ENCODE peak calls at places on chromosomes 11 and 22, in ten cellular contexts. V is NCI-H1417; U is KBM-7; N is CD4-positive, CD25-positive, alpha-beta regulatory T cell; I is hippocampal formation; O is activated CD4-positive, alpha-beta T cell treated with anti-CD3 and anti-CD28 coated beads for 24 hours; M is DMS 273 treated with DMSO at 0.1 percent for 48 hours; G is HAP-1; E is esophagus squamous epithelium; B is GM10248. L is an unnamed sample.

GRCh38 chr11:36391062-36391461 is 95.0 kb downstream of the PRR5L start:
- DNase-seq in V (no peak), U (peak), N (peak), I (no peak), O (no peak), M (no peak), G (no peak), E (no peak), B (no peak), L (no peak)

GRCh38 chr22:30262917-30263741 is 3.5 kb downstream of the OSM start:
- DNase-seq in V (peak), U (peak), N (peak), I (no peak), O (peak), M (no peak), G (peak), E (no peak), B (peak), L (peak)

GRCh38 chr11:131691558-131692041 is 321.2 kb downstream of the NTM start:
- DNase-seq in V (peak), U (peak), N (peak), I (no peak), O (no peak), M (no peak), G (peak), E (no peak), B (peak), L (no peak)

GRCh38 chr11:69947059-69947771 is 128.0 kb upstream of the FGF3 start:
- DNase-seq in V (no peak), U (no peak), N (peak), I (no peak), O (no peak), M (no peak), G (peak), E (no peak), B (no peak), L (no peak)

GRCh38 chr22:38317237-38317994 is at the start of gene CSNK1E:
- DNase-seq in V (peak), U (peak), N (peak), I (peak), O (peak), M (no peak), G (peak), E (no peak), B (peak), L (peak)

GRCh38 chr11:3950996-3951662 is 95.7 kb downstream of the STIM1 start:
- DNase-seq in V (peak), U (no peak), N (peak), I (no peak), O (no peak), M (no peak), G (peak), E (no peak), B (no peak), L (no peak)

GRCh38 chr11:109914809-109915653 is 178.2 kb upstream of the ZC3H12C start:
- DNase-seq in V (peak), U (no peak), N (no peak), I (no peak), O (no peak), M (no peak), G (no peak), E (no peak), B (no peak), L (no peak)

GRCh38 chr11:12303431-12304149 is 73.8 kb upstream of the PARVA start:
- DNase-seq in V (no peak), U (no peak), N (no peak), I (no peak), O (no peak), M (no peak), G (no peak), E (no peak), B (no peak), L (no peak)

GRCh38 chr11:95322546-95322945 is 91.5 kb upstream of the SESN3 start:
- DNase-seq in V (no peak), U (no peak), N (no peak), I (no peak), O (no peak), M (no peak), G (no peak), E (no peak), B (no peak), L (no peak)

GRCh38 chr11:42244376-42244775 is 784.9 kb upstream of the LRRC4C start:
- DNase-seq in V (no peak), U (no peak), N (no peak), I (no peak), O (no peak), M (no peak), G (no peak), E (no peak), B (no peak), L (no peak)

GRCh38 chr22:36816635-36817428 is at the start of gene PVALB:
- DNase-seq in V (peak), U (peak), N (peak), I (no peak), O (no peak), M (no peak), G (no peak), E (no peak), B (no peak), L (no peak)

GRCh38 chr11:25901415-25901814 is 430.5 kb upstream of the ANO3 start:
- DNase-seq in V (no peak), U (no peak), N (no peak), I (no peak), O (no peak), M (no peak), G (no peak), E (no peak), B (no peak), L (no peak)

GRCh38 chr11:69221086-69221485 is 65.4 kb downstream of the SMIM38 start:
- DNase-seq in V (no peak), U (no peak), N (no peak), I (no peak), O (no peak), M (no peak), G (no peak), E (no peak), B (no peak), L (no peak)

GRCh38 chr11:17343907-17344306 is 7.7 kb upstream of the NCR3LG1 start:
- DNase-seq in V (no peak), U (no peak), N (no peak), I (no peak), O (no peak), M (no peak), G (no peak), E (no peak), B (no peak), L (no peak)

GRCh38 chr11:75625970-75626691 is 42.7 kb downstream of the MAP6 start:
- DNase-seq in V (no peak), U (no peak), N (no peak), I (no peak), O (no peak), M (no peak), G (no peak), E (no peak), B (no peak), L (no peak)

GRCh38 chr11:22165087-22165486 is 27.8 kb upstream of the ANO5 start:
- DNase-seq in V (no peak), U (no peak), N (no peak), I (no peak), O (no peak), M (no peak), G (no peak), E (no peak), B (no peak), L (no peak)

GRCh38 chr11:123000721-123001120 is 19.1 kb upstream of the BSX start:
- DNase-seq in V (no peak), U (no peak), N (no peak), I (no peak), O (no peak), M (no peak), G (no peak), E (no peak), B (no peak), L (no peak)

GRCh38 chr11:48043111-48043997 is 63.0 kb downstream of the PTPRJ start:
- DNase-seq in V (no peak), U (peak), N (peak), I (no peak), O (no peak), M (no peak), G (no peak), E (no peak), B (no peak), L (no peak)

GRCh38 chr22:19694696-19695095 is 19.6 kb upstream of the SEPTIN5 start:
- DNase-seq in V (no peak), U (no peak), N (no peak), I (no peak), O (no peak), M (no peak), G (no peak), E (no peak), B (peak), L (no peak)

GRCh38 chr22:20542055-20542454 is 34.6 kb downstream of the MED15 start:
- DNase-seq in V (no peak), U (no peak), N (no peak), I (no peak), O (no peak), M (no peak), G (no peak), E (no peak), B (no peak), L (no peak)

GRCh38 chr22:46501701-46502100 is 35.7 kb downstream of the CELSR1 start:
- DNase-seq in V (no peak), U (no peak), N (no peak), I (no peak), O (no peak), M (no peak), G (no peak), E (no peak), B (no peak), L (no peak)